ENCODE peak calls at places on chromosomes 7 and 10, in eight cellular contexts. M, K, Z, B, D, V, R and A are unnamed samples.

GRCh38 chr10:25562547-25562946 is 371.5 kb upstream of the MYO3A start:
- DNase-seq in M (no peak), K (no peak), Z (no peak), B (no peak), D (no peak), V (no peak), R (no peak), A (no peak)

GRCh38 chr7:47763063-47763974 is 181.4 kb upstream of the TNS3 start:
- DNase-seq in M (no peak), K (peak; percentile 89), Z (peak; percentile 68), B (no peak), D (no peak), V (no peak), R (no peak), A (peak; percentile 39)

GRCh38 chr7:148501707-148502139 is 88.8 kb upstream of the C7orf33 start:
- DNase-seq in M (no peak), K (no peak), Z (no peak), B (no peak), D (no peak), V (no peak), R (no peak), A (peak; percentile 24)

GRCh38 chr10:60820093-60820769 is 42.0 kb downstream of the CDK1 start:
- DNase-seq in M (no peak), K (peak; percentile 28), Z (peak; percentile 78), B (no peak), D (no peak), V (no peak), R (no peak), A (no peak)

GRCh38 chr10:130300608-130301025 is 164.4 kb downstream of the GLRX3 start:
- DNase-seq in M (peak; percentile 55), K (no peak), Z (no peak), B (no peak), D (no peak), V (peak; percentile 12), R (peak; percentile 30), A (no peak)

GRCh38 chr10:36256166-36256565 is 614.1 kb upstream of the FZD8 start:
- DNase-seq in M (no peak), K (no peak), Z (no peak), B (no peak), D (no peak), V (no peak), R (no peak), A (no peak)

GRCh38 chr10:9052767-9053166 is 998.3 kb downstream of the GATA3 start:
- DNase-seq in M (no peak), K (no peak), Z (no peak), B (no peak), D (no peak), V (no peak), R (no peak), A (no peak)

GRCh38 chr10:93198401-93199175 is 124.9 kb downstream of the CYP26A1 start:
- DNase-seq in M (no peak), K (peak; percentile 48), Z (no peak), B (no peak), D (no peak), V (no peak), R (no peak), A (no peak)

GRCh38 chr7:49432245-49432644 is 341.2 kb upstream of the VWC2 start:
- DNase-seq in M (no peak), K (no peak), Z (no peak), B (no peak), D (no peak), V (no peak), R (no peak), A (no peak)

GRCh38 chr7:102453319-102453718 is 11.3 kb downstream of the ALKBH4 start:
- DNase-seq in M (no peak), K (no peak), Z (no peak), B (no peak), D (no peak), V (no peak), R (no peak), A (no peak)

GRCh38 chr10:6033954-6034353 is 28.2 kb downstream of the IL2RA start:
- DNase-seq in M (no peak), K (peak; percentile 10), Z (no peak), B (no peak), D (no peak), V (no peak), R (no peak), A (no peak)

GRCh38 chr7:1779445-1779844 is 109.4 kb downstream of the ELFN1 start:
- DNase-seq in M (no peak), K (no peak), Z (no peak), B (no peak), D (no peak), V (no peak), R (no peak), A (no peak)

GRCh38 chr10:48632166-48632565 is 27.3 kb upstream of the ARHGAP22 start:
- DNase-seq in M (no peak), K (no peak), Z (no peak), B (no peak), D (no peak), V (no peak), R (no peak), A (no peak)

GRCh38 chr10:49387029-49387428 is 8.9 kb downstream of the DRGX start:
- DNase-seq in M (no peak), K (peak; percentile 96), Z (peak; percentile 76), B (no peak), D (no peak), V (no peak), R (no peak), A (no peak)

GRCh38 chr7:39300276-39300675 is 265.9 kb upstream of the YAE1 start:
- DNase-seq in M (no peak), K (no peak), Z (no peak), B (no peak), D (no peak), V (no peak), R (no peak), A (no peak)

GRCh38 chr10:123606006-123606405 is 60.1 kb upstream of the GPR26 start:
- DNase-seq in M (no peak), K (no peak), Z (no peak), B (no peak), D (no peak), V (no peak), R (no peak), A (no peak)

GRCh38 chr10:11180228-11180627 is 162.6 kb downstream of the CELF2 start:
- DNase-seq in M (no peak), K (no peak), Z (no peak), B (peak; percentile 70), D (no peak), V (peak; percentile 64), R (peak; percentile 63), A (no peak)

GRCh38 chr7:157097569-157097968 is 41.2 kb upstream of the UBE3C start:
- DNase-seq in M (peak; percentile 93), K (no peak), Z (no peak), B (no peak), D (no peak), V (no peak), R (no peak), A (no peak)

GRCh38 chr7:17939670-17940301 is 508 bp downstream of the SNX13 start:
- DNase-seq in M (no peak), K (peak; percentile 70), Z (no peak), B (peak; percentile 66), D (no peak), V (peak; percentile 37), R (peak; percentile 41), A (peak; percentile 11)

GRCh38 chr10:70528726-70529362 is 50.3 kb downstream of the PALD1 start:
- DNase-seq in M (no peak), K (peak; percentile 78), Z (no peak), B (no peak), D (peak; percentile 14), V (no peak), R (no peak), A (no peak)

GRCh38 chr7:150439926-150440325 is 10.5 kb upstream of the GIMAP8 start:
- DNase-seq in M (no peak), K (peak; percentile 22), Z (peak; percentile 23), B (no peak), D (no peak), V (no peak), R (no peak), A (no peak)

GRCh38 chr7:6435486-6436384 is 12.0 kb downstream of the DAGLB start:
- DNase-seq in M (peak; percentile 74), K (peak; percentile 89), Z (peak; percentile 17), B (peak; percentile 91), D (peak; percentile 33), V (peak; percentile 92), R (peak; percentile 90), A (peak; percentile 84)

GRCh38 chr7:75559355-75559986 is 67.4 kb downstream of the SPDYE5 start:
- DNase-seq in M (no peak), K (no peak), Z (no peak), B (no peak), D (no peak), V (no peak), R (no peak), A (no peak)

GRCh38 chr10:126065751-126066150 is 169.4 kb downstream of the FANK1 start:
- DNase-seq in M (no peak), K (no peak), Z (no peak), B (no peak), D (no peak), V (no peak), R (no peak), A (no peak)

GRCh38 chr10:71076473-71077142 is 135.8 kb upstream of the UNC5B start:
- DNase-seq in M (peak; percentile 88), K (no peak), Z (no peak), B (no peak), D (no peak), V (no peak), R (no peak), A (no peak)

GRCh38 chr10:71212249-71213126 is at the start of gene UNC5B:
- DNase-seq in M (peak; percentile 90), K (peak; percentile 82), Z (peak; percentile 46), B (peak; percentile 61), D (peak; percentile 33), V (no peak), R (peak; percentile 43), A (peak; percentile 91)